ENCODE peak calls at places on chromosomes 6 and 20, in eight cellular contexts. One of them, this sample, is unnamed.

GRCh38 chr6:132194529-132194928 is 206.7 kb downstream of the MOXD1 start:
- DNase-seq in cardiac muscle cell: no peak
- DNase-seq in body of pancreas: no peak
- DNase-seq in left lung: no peak
- DNase-seq in prostate gland: no peak
- DNase-seq in kidney: no peak
- DNase-seq in left ventricle myocardium inferior: no peak
- DNase-seq in breast epithelium: no peak
- DNase-seq in this sample: no peak

GRCh38 chr6:36642913-36643817 is 35.3 kb upstream of the CDKN1A start:
- DNase-seq in body of pancreas: peak; percentile 90
- DNase-seq in left ventricle myocardium inferior: peak; percentile 86
- DNase-seq in kidney: peak; percentile 91
- DNase-seq in left lung: peak; percentile 76
- DNase-seq in cardiac muscle cell: peak; percentile 90
- DNase-seq in breast epithelium: peak; percentile 86
- DNase-seq in prostate gland: peak; percentile 82
- DNase-seq in this sample: no peak

GRCh38 chr20:40702504-40702903 is 13.5 kb upstream of the MAFB start:
- DNase-seq in breast epithelium: no peak
- DNase-seq in left ventricle myocardium inferior: no peak
- DNase-seq in prostate gland: no peak
- DNase-seq in left lung: no peak
- DNase-seq in cardiac muscle cell: no peak
- DNase-seq in kidney: no peak
- DNase-seq in body of pancreas: no peak
- DNase-seq in this sample: no peak

GRCh38 chr6:73506246-73506645 is 14.6 kb downstream of the EEF1A1 start:
- DNase-seq in kidney: no peak
- DNase-seq in prostate gland: no peak
- DNase-seq in cardiac muscle cell: no peak
- DNase-seq in body of pancreas: no peak
- DNase-seq in left lung: no peak
- DNase-seq in breast epithelium: no peak
- DNase-seq in left ventricle myocardium inferior: no peak
- DNase-seq in this sample: no peak

GRCh38 chr6:16205377-16206144 is 32.8 kb upstream of the GMPR start:
- DNase-seq in cardiac muscle cell: peak; percentile 84
- DNase-seq in breast epithelium: no peak
- DNase-seq in kidney: no peak
- DNase-seq in prostate gland: no peak
- DNase-seq in left ventricle myocardium inferior: no peak
- DNase-seq in body of pancreas: peak; percentile 33
- DNase-seq in left lung: no peak
- DNase-seq in this sample: no peak

GRCh38 chr6:155340464-155341129 is 26.3 kb upstream of the TFB1M start:
- DNase-seq in breast epithelium: no peak
- DNase-seq in left lung: no peak
- DNase-seq in cardiac muscle cell: peak; percentile 69
- DNase-seq in body of pancreas: no peak
- DNase-seq in prostate gland: no peak
- DNase-seq in kidney: no peak
- DNase-seq in left ventricle myocardium inferior: no peak
- DNase-seq in this sample: no peak

GRCh38 chr6:1313755-1314503 is 2.0 kb downstream of the FOXQ1 start:
- DNase-seq in body of pancreas: peak; percentile 63
- DNase-seq in breast epithelium: no peak
- DNase-seq in left lung: peak; percentile 49
- DNase-seq in prostate gland: peak; percentile 51
- DNase-seq in kidney: peak; percentile 85
- DNase-seq in cardiac muscle cell: no peak
- DNase-seq in left ventricle myocardium inferior: no peak
- DNase-seq in this sample: no peak

GRCh38 chr6:118679293-118679692 is 27.9 kb upstream of the CEP85L start:
- DNase-seq in breast epithelium: no peak
- DNase-seq in cardiac muscle cell: no peak
- DNase-seq in prostate gland: no peak
- DNase-seq in left ventricle myocardium inferior: no peak
- DNase-seq in body of pancreas: no peak
- DNase-seq in kidney: no peak
- DNase-seq in left lung: no peak
- DNase-seq in this sample: no peak

GRCh38 chr6:36350681-36351091 is 14.0 kb upstream of the BNIP5 start:
- DNase-seq in body of pancreas: peak; percentile 46
- DNase-seq in kidney: peak; percentile 86
- DNase-seq in left lung: peak; percentile 59
- DNase-seq in left ventricle myocardium inferior: no peak
- DNase-seq in breast epithelium: no peak
- DNase-seq in prostate gland: no peak
- DNase-seq in cardiac muscle cell: peak; percentile 99
- DNase-seq in this sample: peak; percentile 6

GRCh38 chr6:30184417-30185031 is 21.2 kb downstream of the TRIM15 start:
- DNase-seq in kidney: no peak
- DNase-seq in prostate gland: no peak
- DNase-seq in left ventricle myocardium inferior: no peak
- DNase-seq in cardiac muscle cell: no peak
- DNase-seq in left lung: no peak
- DNase-seq in body of pancreas: no peak
- DNase-seq in breast epithelium: no peak
- DNase-seq in this sample: no peak

DNA sequence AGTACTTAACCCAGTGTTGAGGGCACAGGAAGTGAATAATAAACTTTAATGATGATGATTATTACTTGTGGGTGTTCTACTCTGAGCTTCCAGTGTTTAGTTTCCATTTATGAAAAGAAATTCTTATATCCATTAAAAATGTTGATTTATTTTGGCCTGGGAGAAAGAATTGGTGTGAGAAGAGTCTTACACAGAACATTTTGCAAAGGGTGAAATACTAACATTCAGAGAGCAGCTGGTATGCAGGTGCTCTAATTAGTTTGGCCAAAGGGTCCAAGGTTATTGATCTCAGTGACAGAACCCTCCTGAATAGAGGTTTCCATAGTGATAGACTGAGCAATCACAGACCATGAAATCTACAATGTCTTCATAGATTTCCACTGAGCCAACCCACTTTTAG is 4.4 kb downstream of the OSER1 start:
- DNase-seq in breast epithelium: no peak
- DNase-seq in prostate gland: no peak
- DNase-seq in kidney: no peak
- DNase-seq in left lung: no peak
- DNase-seq in body of pancreas: no peak
- DNase-seq in cardiac muscle cell: no peak
- DNase-seq in left ventricle myocardium inferior: no peak
- DNase-seq in this sample: no peak
- H3K27ac ChIP-seq in breast epithelium: no peak overlapping the region
- H3K27ac ChIP-seq in prostate gland: no peak overlapping the region
- H3K27ac ChIP-seq in kidney: no peak overlapping the region
- H3K27ac ChIP-seq in left lung: no peak overlapping the region
- H3K27ac ChIP-seq in body of pancreas: no peak overlapping the region
- H3K27ac ChIP-seq in cardiac muscle cell: no peak overlapping the region
- H3K27ac ChIP-seq in left ventricle myocardium inferior: peak overlapping the region; percentile 96
- H3K27ac ChIP-seq in this sample: no peak overlapping the region

GRCh38 chr20:36501367-36502006 is 39.8 kb upstream of the MYL9 start:
- DNase-seq in breast epithelium: no peak
- DNase-seq in left ventricle myocardium inferior: no peak
- DNase-seq in cardiac muscle cell: no peak
- DNase-seq in left lung: no peak
- DNase-seq in body of pancreas: no peak
- DNase-seq in kidney: no peak
- DNase-seq in prostate gland: no peak
- DNase-seq in this sample: no peak

GRCh38 chr20:36507746-36508145 is 33.6 kb upstream of the MYL9 start:
- DNase-seq in prostate gland: no peak
- DNase-seq in breast epithelium: no peak
- DNase-seq in left lung: no peak
- DNase-seq in cardiac muscle cell: no peak
- DNase-seq in kidney: no peak
- DNase-seq in body of pancreas: no peak
- DNase-seq in left ventricle myocardium inferior: no peak
- DNase-seq in this sample: no peak

GRCh38 chr20:36504295-36504694 is 37.0 kb upstream of the MYL9 start:
- DNase-seq in kidney: no peak
- DNase-seq in prostate gland: no peak
- DNase-seq in left lung: no peak
- DNase-seq in body of pancreas: no peak
- DNase-seq in left ventricle myocardium inferior: no peak
- DNase-seq in breast epithelium: no peak
- DNase-seq in cardiac muscle cell: no peak
- DNase-seq in this sample: no peak

DNA sequence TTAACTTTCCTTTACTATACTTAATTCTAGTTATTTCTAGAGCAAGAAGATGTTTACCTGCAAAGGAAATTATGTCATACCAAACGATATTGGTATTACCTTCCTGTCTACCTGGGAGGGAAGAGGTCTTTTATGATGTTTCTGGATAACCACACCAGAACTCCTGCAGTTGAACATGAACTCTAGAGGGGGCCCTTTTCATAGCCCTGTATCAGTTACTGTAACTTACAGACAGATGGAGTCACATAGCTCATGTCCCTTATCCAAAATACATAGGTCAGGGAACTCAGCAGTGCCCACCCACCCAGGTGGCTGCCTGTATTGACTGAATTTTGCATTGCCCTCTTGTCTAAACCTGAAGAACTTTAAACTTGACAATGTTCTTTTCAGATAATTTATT is 35.1 kb upstream of the MYL9 start:
- DNase-seq in left ventricle myocardium inferior: no peak
- DNase-seq in left lung: no peak
- DNase-seq in prostate gland: no peak
- DNase-seq in breast epithelium: no peak
- DNase-seq in kidney: no peak
- DNase-seq in cardiac muscle cell: no peak
- DNase-seq in body of pancreas: no peak
- DNase-seq in this sample: no peak
- TF ChIP-seq CTCF in left ventricle myocardium inferior: peak; percentile 39
- TF ChIP-seq CTCF in left lung: no peak
- TF ChIP-seq CTCF in prostate gland: no peak
- TF ChIP-seq CTCF in breast epithelium: no peak
- TF ChIP-seq CTCF in kidney: no peak
- TF ChIP-seq CTCF in cardiac muscle cell: peak; percentile 41
- TF ChIP-seq CTCF in body of pancreas: peak; percentile 24
- TF ChIP-seq CTCF in this sample: peak; percentile 56

GRCh38 chr20:44571367-44571766 is 11.0 kb upstream of the PKIG start:
- DNase-seq in prostate gland: no peak
- DNase-seq in kidney: no peak
- DNase-seq in cardiac muscle cell: no peak
- DNase-seq in left ventricle myocardium inferior: no peak
- DNase-seq in left lung: no peak
- DNase-seq in breast epithelium: no peak
- DNase-seq in body of pancreas: no peak
- DNase-seq in this sample: no peak

GRCh38 chr20:44572551-44573500 is 9.6 kb upstream of the PKIG start:
- DNase-seq in breast epithelium: peak; percentile 54
- DNase-seq in body of pancreas: no peak
- DNase-seq in prostate gland: peak; percentile 50
- DNase-seq in left lung: no peak
- DNase-seq in left ventricle myocardium inferior: peak; percentile 66
- DNase-seq in cardiac muscle cell: peak; percentile 84
- DNase-seq in kidney: no peak
- DNase-seq in this sample: peak; percentile 95

GRCh38 chr20:44574372-44574771 is 8.0 kb upstream of the PKIG start:
- DNase-seq in cardiac muscle cell: no peak
- DNase-seq in kidney: no peak
- DNase-seq in body of pancreas: no peak
- DNase-seq in prostate gland: no peak
- DNase-seq in left ventricle myocardium inferior: no peak
- DNase-seq in breast epithelium: no peak
- DNase-seq in left lung: no peak
- DNase-seq in this sample: no peak

GRCh38 chr20:44576297-44576696 is 6.1 kb upstream of the PKIG start:
- DNase-seq in body of pancreas: peak; percentile 11
- DNase-seq in left lung: no peak
- DNase-seq in cardiac muscle cell: peak; percentile 71
- DNase-seq in prostate gland: no peak
- DNase-seq in breast epithelium: no peak
- DNase-seq in kidney: no peak
- DNase-seq in left ventricle myocardium inferior: no peak
- DNase-seq in this sample: peak; percentile 33

DNA sequence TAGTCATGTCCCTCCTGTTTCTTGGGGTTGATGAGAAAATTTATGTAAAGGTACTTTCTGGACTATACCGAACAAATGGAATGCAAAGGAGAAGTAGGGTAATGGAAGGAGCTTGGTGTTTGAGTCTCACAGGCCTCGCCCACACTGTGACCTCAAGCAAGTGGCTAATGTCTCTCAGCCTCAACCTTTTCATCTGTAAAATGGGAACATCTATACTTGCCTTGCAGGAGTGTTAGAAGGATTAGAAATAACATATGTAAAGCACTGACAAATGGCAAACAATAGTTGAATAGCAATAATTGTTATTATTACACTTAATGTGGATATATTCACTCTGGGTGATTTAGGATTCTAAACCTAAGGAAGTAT is 8.9 kb upstream of the PKIG start:
- DNase-seq in left ventricle myocardium inferior: no peak
- DNase-seq in body of pancreas: no peak
- DNase-seq in cardiac muscle cell: no peak
- DNase-seq in left lung: no peak
- DNase-seq in prostate gland: no peak
- DNase-seq in breast epithelium: no peak
- DNase-seq in kidney: no peak
- DNase-seq in this sample: no peak
- H3K4me1 ChIP-seq in left ventricle myocardium inferior: peaks cover 75% of the 10 kb centered on the region
- H3K4me1 ChIP-seq in body of pancreas: no peaks in the 10 kb centered on the region
- H3K4me1 ChIP-seq in cardiac muscle cell: peaks cover 25% of the 10 kb centered on the region
- H3K4me1 ChIP-seq in left lung: peaks cover 13% of the 10 kb centered on the region
- H3K4me1 ChIP-seq in prostate gland: no peaks in the 10 kb centered on the region
- H3K4me1 ChIP-seq in breast epithelium: peaks cover 6% of the 10 kb centered on the region
- H3K4me1 ChIP-seq in kidney: peaks cover 20% of the 10 kb centered on the region
- H3K4me1 ChIP-seq in this sample: peaks cover 27% of the 10 kb centered on the region

GRCh38 chr6:134111062-134111677 is 58.7 kb upstream of the SLC2A12 start:
- DNase-seq in kidney: no peak
- DNase-seq in left lung: no peak
- DNase-seq in body of pancreas: peak; percentile 52
- DNase-seq in cardiac muscle cell: peak; percentile 72
- DNase-seq in breast epithelium: no peak
- DNase-seq in left ventricle myocardium inferior: no peak
- DNase-seq in prostate gland: no peak
- DNase-seq in this sample: peak; percentile 27

GRCh38 chr6:134101479-134101878 is 49.1 kb upstream of the SLC2A12 start:
- DNase-seq in left ventricle myocardium inferior: no peak
- DNase-seq in left lung: no peak
- DNase-seq in body of pancreas: no peak
- DNase-seq in cardiac muscle cell: no peak
- DNase-seq in prostate gland: no peak
- DNase-seq in kidney: no peak
- DNase-seq in breast epithelium: no peak
- DNase-seq in this sample: no peak

GRCh38 chr6:134103004-134103403 is 50.6 kb upstream of the SLC2A12 start:
- DNase-seq in left lung: no peak
- DNase-seq in kidney: no peak
- DNase-seq in body of pancreas: peak; percentile 10
- DNase-seq in cardiac muscle cell: no peak
- DNase-seq in left ventricle myocardium inferior: no peak
- DNase-seq in breast epithelium: no peak
- DNase-seq in prostate gland: no peak
- DNase-seq in this sample: no peak

GRCh38 chr6:134105903-134106302 is 53.5 kb upstream of the SLC2A12 start:
- DNase-seq in left lung: no peak
- DNase-seq in cardiac muscle cell: no peak
- DNase-seq in kidney: no peak
- DNase-seq in left ventricle myocardium inferior: no peak
- DNase-seq in prostate gland: no peak
- DNase-seq in body of pancreas: no peak
- DNase-seq in breast epithelium: no peak
- DNase-seq in this sample: no peak

GRCh38 chr6:134106702-134107101 is 54.3 kb upstream of the SLC2A12 start:
- DNase-seq in kidney: no peak
- DNase-seq in left lung: no peak
- DNase-seq in breast epithelium: no peak
- DNase-seq in left ventricle myocardium inferior: no peak
- DNase-seq in cardiac muscle cell: no peak
- DNase-seq in prostate gland: no peak
- DNase-seq in body of pancreas: no peak
- DNase-seq in this sample: no peak
- H3K27ac ChIP-seq in kidney: no peak overlapping the region
- H3K27ac ChIP-seq in left lung: no peak overlapping the region
- H3K27ac ChIP-seq in breast epithelium: no peak overlapping the region
- H3K27ac ChIP-seq in left ventricle myocardium inferior: no peak overlapping the region
- H3K27ac ChIP-seq in cardiac muscle cell: no peak overlapping the region
- H3K27ac ChIP-seq in prostate gland: no peak overlapping the region
- H3K27ac ChIP-seq in body of pancreas: no peak overlapping the region
- H3K27ac ChIP-seq in this sample: no peak overlapping the region

This sample was measured in foreskin keratinocyte.